ENCODE peak calls at places on chromosomes 11 and 22, in six cellular contexts. U is upper lobe of left lung, K is GM12878, H is HCT116, J is HepG2, V is K562. Q is an unnamed sample.
A peak's percentile ranks its signal among the peaks of the same experiment; 100 is the strongest.

GRCh38 chr11:121225402-121225801 is 67.2 kb upstream of the SC5D start:
- ATAC-seq in U (no peak), K (no peak), H (no peak), J (no peak), V (no peak), Q (no peak)

GRCh38 chr11:46360878-46361277 is 13.6 kb downstream of the DGKZ start:
- ATAC-seq in U (peak; percentile 6), K (peak; percentile 67), H (no peak), J (no peak), V (peak; percentile 4), Q (no peak)

GRCh38 chr22:29559030-29559429 is 5.5 kb upstream of the THOC5 start:
- ATAC-seq in U (no peak), K (no peak), H (no peak), J (no peak), V (no peak), Q (no peak)

GRCh38 chr11:115166826-115167225 is 337.4 kb downstream of the CADM1 start:
- ATAC-seq in U (no peak), K (no peak), H (no peak), J (no peak), V (no peak), Q (no peak)

GRCh38 chr11:96294289-96294688 is 48.7 kb downstream of the MAML2 start:
- ATAC-seq in U (no peak), K (peak; percentile 11), H (no peak), J (no peak), V (peak; percentile 25), Q (no peak)

GRCh38 chr11:75577198-75577597 is 15.1 kb downstream of the SERPINH1 start:
- ATAC-seq in U (peak; percentile 67), K (no peak), H (peak; percentile 75), J (peak; percentile 32), V (peak; percentile 69), Q (peak; percentile 32)

GRCh38 chr11:57485217-57486007 is 25.1 kb downstream of the RTN4RL2 start:
- ATAC-seq in U (no peak), K (no peak), H (no peak), J (no peak), V (peak; percentile 5), Q (no peak)

GRCh38 chr22:20084547-20085413 is 4.7 kb downstream of the DGCR8 start:
- ATAC-seq in U (no peak), K (peak; percentile 50), H (peak; percentile 39), J (peak; percentile 67), V (peak; percentile 78), Q (no peak)

GRCh38 chr11:10117709-10118341 is 176.2 kb downstream of the SBF2 start:
- ATAC-seq in U (peak; percentile 29), K (no peak), H (no peak), J (no peak), V (no peak), Q (peak; percentile 68)

GRCh38 chr11:126293726-126294125 is 10.1 kb upstream of the DCPS start:
- ATAC-seq in U (no peak), K (peak; percentile 52), H (no peak), J (peak; percentile 35), V (no peak), Q (no peak)

GRCh38 chr11:83061883-83062282 is 9.8 kb downstream of the RAB30 start:
- ATAC-seq in U (no peak), K (peak; percentile 76), H (no peak), J (no peak), V (no peak), Q (no peak)

GRCh38 chr11:77113382-77114088 is 10.9 kb downstream of the OMP start:
- ATAC-seq in U (no peak), K (peak; percentile 67), H (peak; percentile 61), J (peak; percentile 63), V (peak; percentile 75), Q (peak; percentile 13)

GRCh38 chr11:19242184-19242932 is 1.6 kb upstream of the E2F8 start:
- ATAC-seq in U (no peak), K (no peak), H (no peak), J (no peak), V (no peak), Q (no peak)

GRCh38 chr22:17627961-17628303 is 617 bp downstream of the ATP6V1E1 start:
- ATAC-seq in U (no peak), K (peak; percentile 5), H (no peak), J (peak; percentile 7), V (no peak), Q (no peak)

GRCh38 chr22:23498811-23499798 is 81.0 kb downstream of the IGLL1 start:
- ATAC-seq in U (no peak), K (no peak), H (no peak), J (peak; percentile 40), V (no peak), Q (no peak)

GRCh38 chr11:125253289-125253688 is 88.7 kb downstream of the PKNOX2 start:
- ATAC-seq in U (no peak), K (no peak), H (no peak), J (no peak), V (no peak), Q (no peak)

GRCh38 chr11:68962527-68963250 is 18.1 kb downstream of the MRGPRD start:
- ATAC-seq in U (no peak), K (peak; percentile 45), H (no peak), J (peak; percentile 41), V (no peak), Q (no peak)

GRCh38 chr11:79371152-79371551 is 69.7 kb downstream of the TENM4 start:
- ATAC-seq in U (no peak), K (no peak), H (no peak), J (no peak), V (no peak), Q (no peak)

GRCh38 chr11:95732930-95733602 is 56.5 kb downstream of the FAM76B start:
- ATAC-seq in U (no peak), K (no peak), H (no peak), J (no peak), V (peak; percentile 71), Q (no peak)

GRCh38 chr11:77450227-77450626 is 23.7 kb downstream of the PAK1 start:
- ATAC-seq in U (no peak), K (no peak), H (no peak), J (no peak), V (no peak), Q (no peak)

GRCh38 chr11:22478169-22478568 is 140.0 kb downstream of the SLC17A6 start:
- ATAC-seq in U (no peak), K (no peak), H (no peak), J (no peak), V (no peak), Q (no peak)

GRCh38 chr11:61024938-61025818 is 53.7 kb downstream of the CD6 start:
- ATAC-seq in U (no peak), K (no peak), H (no peak), J (no peak), V (no peak), Q (no peak)

GRCh38 chr11:117606807-117607206 is 190.2 kb downstream of the DSCAML1 start:
- ATAC-seq in U (no peak), K (peak; percentile 89), H (no peak), J (no peak), V (no peak), Q (no peak)

GRCh38 chr11:19566583-19567379 is 145.9 kb upstream of the NAV2 start:
- ATAC-seq in U (no peak), K (no peak), H (no peak), J (no peak), V (no peak), Q (no peak)

GRCh38 chr11:112797653-112798293 is 163.4 kb upstream of the NCAM1 start:
- ATAC-seq in U (no peak), K (peak; percentile 76), H (peak; percentile 30), J (peak; percentile 63), V (peak; percentile 92), Q (no peak)

GRCh38 chr11:27239305-27239942 is 123.6 kb downstream of the CCDC34 start:
- ATAC-seq in U (peak; percentile 91), K (no peak), H (no peak), J (no peak), V (no peak), Q (no peak)

GRCh38 chr11:27234961-27235360 is 128.1 kb downstream of the CCDC34 start:
- ATAC-seq in U (no peak), K (no peak), H (no peak), J (no peak), V (no peak), Q (no peak)

GRCh38 chr11:27238811-27239210 is 124.2 kb downstream of the CCDC34 start:
- ATAC-seq in U (no peak), K (no peak), H (no peak), J (no peak), V (no peak), Q (no peak)

GRCh38 chr11:27234043-27234668 is 128.9 kb downstream of the CCDC34 start:
- ATAC-seq in U (peak; percentile 91), K (peak; percentile 95), H (no peak), J (peak; percentile 96), V (peak; percentile 72), Q (peak; percentile 65)

GRCh38 chr11:27237641-27238040 is 125.4 kb downstream of the CCDC34 start:
- ATAC-seq in U (no peak), K (no peak), H (no peak), J (no peak), V (no peak), Q (no peak)
- TF ChIP-seq POLR2AphosphoS5 in U (no peak), K (no peak), H (no peak), J (no peak), V (no peak), Q (no peak)

GRCh38 chr11:17730608-17731462 is 3.7 kb upstream of the KCNC1 start:
- ATAC-seq in U (peak; percentile 86), K (peak; percentile 97), H (peak; percentile 91), J (peak; percentile 87), V (peak; percentile 97), Q (peak; percentile 60)
- TF ChIP-seq POLR2A in U (no peak), K (no peak), H (no peak), J (no peak), V (no peak), Q (no peak)

GRCh38 chr11:109970516-109971183 is 122.5 kb upstream of the ZC3H12C start:
- ATAC-seq in U (no peak), K (peak; percentile 75), H (no peak), J (no peak), V (no peak), Q (no peak)
- TF ChIP-seq POLR2AphosphoS5 in U (no peak), K (peak; percentile 36), H (no peak), J (no peak), V (no peak), Q (no peak)

DNA sequence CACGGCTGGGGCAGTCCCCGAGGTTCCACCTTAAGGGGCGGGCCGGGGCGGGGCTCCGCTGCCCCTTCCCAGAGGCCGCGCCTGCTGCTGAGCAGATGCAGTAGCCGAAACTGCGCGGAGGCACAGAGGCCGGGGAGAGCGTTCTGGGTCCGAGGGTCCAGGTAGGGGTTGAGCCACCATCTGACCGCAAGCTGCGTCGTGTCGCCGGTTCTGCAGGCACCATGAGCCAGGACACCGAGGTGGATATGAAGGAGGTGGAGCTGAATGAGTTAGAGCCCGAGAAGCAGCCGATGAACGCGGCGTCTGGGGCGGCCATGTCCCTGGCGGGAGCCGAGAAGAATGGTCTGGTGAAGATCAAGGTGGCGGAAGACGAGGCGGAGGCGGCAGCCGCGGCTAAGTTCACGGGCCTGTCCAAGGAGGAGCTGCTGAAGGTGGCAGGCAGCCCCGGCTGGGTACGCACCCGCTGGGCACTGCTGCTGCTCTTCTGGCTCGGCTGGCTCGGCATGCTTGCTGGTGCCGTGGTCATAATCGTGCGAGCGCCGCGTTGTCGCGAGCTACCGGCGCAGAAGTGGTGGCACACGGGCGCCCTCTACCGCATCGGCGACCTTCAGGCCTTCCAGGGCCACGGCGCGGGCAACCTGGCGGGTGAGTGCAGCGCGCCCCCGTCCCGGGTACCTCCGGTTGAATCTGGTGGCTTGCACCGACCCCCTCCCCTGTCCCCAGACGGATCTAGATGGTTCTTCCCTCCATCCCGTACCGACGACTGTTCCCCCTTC is at the start of gene SLC3A2:
- ATAC-seq in U (peak; percentile 96), K (peak; percentile 92), H (peak; percentile 87), J (peak; percentile 91), V (peak; percentile 88), Q (peak; percentile 91)
- TF ChIP-seq POLR2A in U (peak; percentile 99), K (peak; percentile 94), H (peak; percentile 98), J (peak; percentile 98), V (peak; percentile 99), Q (peak; percentile 97)

GRCh38 chr11:74185695-74186094 is 14.6 kb downstream of the PPME1 start:
- ATAC-seq in U (no peak), K (no peak), H (no peak), J (no peak), V (peak; percentile 68), Q (no peak)
- TF ChIP-seq POLR2AphosphoS5 in U (no peak), K (no peak), H (no peak), J (no peak), V (no peak), Q (no peak)

Q was measured in gastroesophageal sphincter.